ENCODE peak calls at places on chromosomes 11 and 22, in ten cellular contexts. One of them, this sample, is unnamed. For H3K36me3, the result is how much of the 10 kb centered on the place peaks cover.

GRCh38 chr11:68983816-68984215 is 3.0 kb upstream of the MRGPRD start:
- DNase-seq in IMR-90: no peak
- DNase-seq in psoas muscle: no peak
- DNase-seq in mucosa of descending colon: no peak
- DNase-seq in right lobe of liver: no peak
- DNase-seq in adrenal gland: no peak
- DNase-seq in HCT116: no peak
- DNase-seq in prostate gland: no peak
- DNase-seq in cardiac muscle cell: no peak
- DNase-seq in osteoblast: no peak
- DNase-seq in this sample: no peak

GRCh38 chr11:68931911-68932310 is 28.2 kb downstream of the IGHMBP2 start:
- DNase-seq in IMR-90: no peak
- DNase-seq in psoas muscle: no peak
- DNase-seq in mucosa of descending colon: no peak
- DNase-seq in right lobe of liver: no peak
- DNase-seq in adrenal gland: no peak
- DNase-seq in HCT116: no peak
- DNase-seq in prostate gland: no peak
- DNase-seq in cardiac muscle cell: no peak
- DNase-seq in osteoblast: no peak
- DNase-seq in this sample: no peak

GRCh38 chr11:83617671-83618070 is 331.5 kb upstream of the CCDC90B start:
- DNase-seq in IMR-90: no peak
- DNase-seq in psoas muscle: no peak
- DNase-seq in mucosa of descending colon: no peak
- DNase-seq in right lobe of liver: no peak
- DNase-seq in adrenal gland: no peak
- DNase-seq in HCT116: no peak
- DNase-seq in prostate gland: no peak
- DNase-seq in cardiac muscle cell: no peak
- DNase-seq in osteoblast: no peak
- DNase-seq in this sample: no peak

GRCh38 chr11:57349491-57350274 is 11.5 kb downstream of the P2RX3 start:
- DNase-seq in IMR-90: peak
- DNase-seq in psoas muscle: peak
- DNase-seq in mucosa of descending colon: peak
- DNase-seq in right lobe of liver: peak
- DNase-seq in adrenal gland: peak
- DNase-seq in HCT116: peak
- DNase-seq in prostate gland: peak
- DNase-seq in cardiac muscle cell: peak
- DNase-seq in osteoblast: peak
- DNase-seq in this sample: peak

GRCh38 chr11:64000026-64000739 is 13.9 kb downstream of the OTUB1 start:
- DNase-seq in IMR-90: peak
- DNase-seq in psoas muscle: peak
- DNase-seq in mucosa of descending colon: peak
- DNase-seq in right lobe of liver: peak
- DNase-seq in adrenal gland: peak
- DNase-seq in HCT116: no peak
- DNase-seq in prostate gland: peak
- DNase-seq in cardiac muscle cell: peak
- DNase-seq in osteoblast: peak
- DNase-seq in this sample: peak

GRCh38 chr11:109112748-109113378 is 309.1 kb upstream of the C11orf87 start:
- DNase-seq in IMR-90: no peak
- DNase-seq in psoas muscle: no peak
- DNase-seq in mucosa of descending colon: no peak
- DNase-seq in right lobe of liver: no peak
- DNase-seq in adrenal gland: no peak
- DNase-seq in HCT116: no peak
- DNase-seq in prostate gland: no peak
- DNase-seq in cardiac muscle cell: peak
- DNase-seq in osteoblast: no peak
- DNase-seq in this sample: no peak

GRCh38 chr22:45571089-45571488 is 68.4 kb downstream of the FBLN1 start:
- DNase-seq in IMR-90: no peak
- DNase-seq in psoas muscle: no peak
- DNase-seq in mucosa of descending colon: no peak
- DNase-seq in right lobe of liver: no peak
- DNase-seq in adrenal gland: no peak
- DNase-seq in HCT116: no peak
- DNase-seq in prostate gland: no peak
- DNase-seq in cardiac muscle cell: no peak
- DNase-seq in osteoblast: peak
- DNase-seq in this sample: no peak

GRCh38 chr11:6610591-6610990 is 1.4 kb downstream of the TAF10 start:
- DNase-seq in IMR-90: no peak
- DNase-seq in psoas muscle: no peak
- DNase-seq in mucosa of descending colon: peak
- DNase-seq in right lobe of liver: peak
- DNase-seq in adrenal gland: peak
- DNase-seq in HCT116: no peak
- DNase-seq in prostate gland: no peak
- DNase-seq in cardiac muscle cell: no peak
- DNase-seq in osteoblast: no peak
- DNase-seq in this sample: peak

GRCh38 chr11:111983187-111983986 is 41.8 kb upstream of the DLAT start:
- DNase-seq in IMR-90: peak
- DNase-seq in psoas muscle: no peak
- DNase-seq in mucosa of descending colon: peak
- DNase-seq in right lobe of liver: peak
- DNase-seq in adrenal gland: no peak
- DNase-seq in HCT116: no peak
- DNase-seq in prostate gland: peak
- DNase-seq in cardiac muscle cell: peak
- DNase-seq in osteoblast: no peak
- DNase-seq in this sample: peak

GRCh38 chr22:36644333-36644757 is 59.2 kb downstream of the CACNG2 start:
- DNase-seq in IMR-90: peak
- DNase-seq in psoas muscle: no peak
- DNase-seq in mucosa of descending colon: no peak
- DNase-seq in right lobe of liver: no peak
- DNase-seq in adrenal gland: peak
- DNase-seq in HCT116: peak
- DNase-seq in prostate gland: peak
- DNase-seq in cardiac muscle cell: peak
- DNase-seq in osteoblast: peak
- DNase-seq in this sample: no peak

GRCh38 chr22:19607198-19608113 is 83.2 kb upstream of the CLDN5 start:
- DNase-seq in IMR-90: peak
- DNase-seq in psoas muscle: peak
- DNase-seq in mucosa of descending colon: no peak
- DNase-seq in right lobe of liver: peak
- DNase-seq in adrenal gland: no peak
- DNase-seq in HCT116: no peak
- DNase-seq in prostate gland: peak
- DNase-seq in cardiac muscle cell: no peak
- DNase-seq in osteoblast: no peak
- DNase-seq in this sample: no peak

GRCh38 chr22:32745996-32746322 is 55.5 kb upstream of the TIMP3 start:
- DNase-seq in IMR-90: no peak
- DNase-seq in psoas muscle: no peak
- DNase-seq in mucosa of descending colon: no peak
- DNase-seq in right lobe of liver: no peak
- DNase-seq in adrenal gland: no peak
- DNase-seq in HCT116: no peak
- DNase-seq in prostate gland: no peak
- DNase-seq in cardiac muscle cell: no peak
- DNase-seq in osteoblast: no peak
- DNase-seq in this sample: no peak

GRCh38 chr11:109940816-109941215 is 152.4 kb upstream of the ZC3H12C start:
- DNase-seq in IMR-90: peak
- DNase-seq in psoas muscle: no peak
- DNase-seq in mucosa of descending colon: no peak
- DNase-seq in right lobe of liver: no peak
- DNase-seq in adrenal gland: no peak
- DNase-seq in HCT116: peak
- DNase-seq in prostate gland: no peak
- DNase-seq in cardiac muscle cell: no peak
- DNase-seq in osteoblast: no peak
- DNase-seq in this sample: no peak

GRCh38 chr11:61602775-61603569 is 22.1 kb upstream of the SYT7 start:
- DNase-seq in IMR-90: peak
- DNase-seq in psoas muscle: peak
- DNase-seq in mucosa of descending colon: peak
- DNase-seq in right lobe of liver: no peak
- DNase-seq in adrenal gland: no peak
- DNase-seq in HCT116: peak
- DNase-seq in prostate gland: no peak
- DNase-seq in cardiac muscle cell: no peak
- DNase-seq in osteoblast: peak
- DNase-seq in this sample: peak

GRCh38 chr11:92861641-92862040 is 107.8 kb upstream of the MTNR1B start:
- DNase-seq in IMR-90: no peak
- DNase-seq in psoas muscle: no peak
- DNase-seq in mucosa of descending colon: no peak
- DNase-seq in right lobe of liver: no peak
- DNase-seq in adrenal gland: no peak
- DNase-seq in HCT116: no peak
- DNase-seq in prostate gland: no peak
- DNase-seq in cardiac muscle cell: no peak
- DNase-seq in osteoblast: no peak
- DNase-seq in this sample: no peak
- TF ChIP-seq CTCF in IMR-90: no peak
- TF ChIP-seq CTCF in psoas muscle: no peak
- TF ChIP-seq CTCF in mucosa of descending colon: no peak
- TF ChIP-seq CTCF in right lobe of liver: no peak
- TF ChIP-seq CTCF in adrenal gland: no peak
- TF ChIP-seq CTCF in HCT116: peak
- TF ChIP-seq CTCF in prostate gland: no peak
- TF ChIP-seq CTCF in cardiac muscle cell: no peak
- TF ChIP-seq CTCF in osteoblast: no peak
- TF ChIP-seq CTCF in this sample: no peak

GRCh38 chr22:49799431-49800075 is 28.1 kb downstream of the BRD1 start:
- DNase-seq in IMR-90: no peak
- DNase-seq in psoas muscle: no peak
- DNase-seq in mucosa of descending colon: no peak
- DNase-seq in right lobe of liver: peak
- DNase-seq in adrenal gland: no peak
- DNase-seq in HCT116: no peak
- DNase-seq in prostate gland: no peak
- DNase-seq in cardiac muscle cell: no peak
- DNase-seq in osteoblast: no peak
- DNase-seq in this sample: peak
- H3K36me3 ChIP-seq in IMR-90: half or more
- H3K36me3 ChIP-seq in psoas muscle: under half
- H3K36me3 ChIP-seq in mucosa of descending colon: under half
- H3K36me3 ChIP-seq in right lobe of liver: under half
- H3K36me3 ChIP-seq in adrenal gland: half or more
- H3K36me3 ChIP-seq in HCT116: under half
- H3K36me3 ChIP-seq in prostate gland: under half
- H3K36me3 ChIP-seq in cardiac muscle cell: under half
- H3K36me3 ChIP-seq in osteoblast: half or more
- H3K36me3 ChIP-seq in this sample: under half

GRCh38 chr11:26198697-26199096 is 133.2 kb upstream of the ANO3 start:
- DNase-seq in IMR-90: no peak
- DNase-seq in psoas muscle: no peak
- DNase-seq in mucosa of descending colon: no peak
- DNase-seq in right lobe of liver: no peak
- DNase-seq in adrenal gland: no peak
- DNase-seq in HCT116: no peak
- DNase-seq in prostate gland: no peak
- DNase-seq in cardiac muscle cell: no peak
- DNase-seq in osteoblast: no peak
- DNase-seq in this sample: no peak
- TF ChIP-seq CTCF in IMR-90: no peak
- TF ChIP-seq CTCF in psoas muscle: no peak
- TF ChIP-seq CTCF in mucosa of descending colon: no peak
- TF ChIP-seq CTCF in right lobe of liver: no peak
- TF ChIP-seq CTCF in adrenal gland: no peak
- TF ChIP-seq CTCF in HCT116: no peak
- TF ChIP-seq CTCF in prostate gland: no peak
- TF ChIP-seq CTCF in cardiac muscle cell: no peak
- TF ChIP-seq CTCF in osteoblast: no peak
- TF ChIP-seq CTCF in this sample: no peak

GRCh38 chr11:119077839-119078238 is 6.8 kb upstream of the HMBS start:
- DNase-seq in IMR-90: no peak
- DNase-seq in psoas muscle: no peak
- DNase-seq in mucosa of descending colon: no peak
- DNase-seq in right lobe of liver: no peak
- DNase-seq in adrenal gland: no peak
- DNase-seq in HCT116: no peak
- DNase-seq in prostate gland: no peak
- DNase-seq in cardiac muscle cell: no peak
- DNase-seq in osteoblast: peak
- DNase-seq in this sample: no peak
- H3K36me3 ChIP-seq in IMR-90: half or more
- H3K36me3 ChIP-seq in psoas muscle: under half
- H3K36me3 ChIP-seq in mucosa of descending colon: under half
- H3K36me3 ChIP-seq in right lobe of liver: under half
- H3K36me3 ChIP-seq in adrenal gland: half or more
- H3K36me3 ChIP-seq in HCT116: under half
- H3K36me3 ChIP-seq in prostate gland: under half
- H3K36me3 ChIP-seq in cardiac muscle cell: half or more
- H3K36me3 ChIP-seq in osteoblast: half or more
- H3K36me3 ChIP-seq in this sample: half or more

DNA sequence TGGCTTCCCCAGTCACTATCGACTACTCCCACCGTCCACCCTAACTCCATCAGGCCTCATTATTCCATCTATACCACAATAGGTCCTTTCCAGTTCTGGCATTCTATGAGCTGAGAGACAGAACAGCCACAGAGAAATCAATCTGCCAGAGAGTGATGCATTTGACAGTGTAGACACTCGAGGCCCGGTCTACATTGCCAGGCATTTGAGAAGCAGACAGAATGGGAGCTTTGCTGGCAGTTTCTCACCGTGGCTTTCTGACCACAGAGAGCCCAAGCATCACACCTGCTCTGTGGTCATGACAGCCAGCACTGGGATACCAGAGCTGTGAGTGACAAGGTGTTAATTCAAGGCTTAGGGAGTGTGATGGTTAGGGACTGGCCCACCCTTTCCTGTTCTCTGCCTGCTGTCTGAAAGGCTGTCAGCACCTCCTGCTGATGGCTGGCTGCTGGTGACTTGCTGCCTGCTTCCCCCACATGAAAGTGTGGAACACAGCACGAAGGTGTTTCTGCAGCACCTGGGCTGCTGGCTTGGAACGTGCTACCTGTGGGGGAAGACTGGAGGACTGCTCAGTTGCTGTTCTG is 137.8 kb downstream of the KIRREL3 start:
- DNase-seq in IMR-90: no peak
- DNase-seq in psoas muscle: no peak
- DNase-seq in mucosa of descending colon: no peak
- DNase-seq in right lobe of liver: no peak
- DNase-seq in adrenal gland: no peak
- DNase-seq in HCT116: no peak
- DNase-seq in prostate gland: no peak
- DNase-seq in cardiac muscle cell: peak
- DNase-seq in osteoblast: no peak
- DNase-seq in this sample: no peak
- TF ChIP-seq CTCF in IMR-90: no peak
- TF ChIP-seq CTCF in psoas muscle: no peak
- TF ChIP-seq CTCF in mucosa of descending colon: no peak
- TF ChIP-seq CTCF in right lobe of liver: no peak
- TF ChIP-seq CTCF in adrenal gland: no peak
- TF ChIP-seq CTCF in HCT116: no peak
- TF ChIP-seq CTCF in prostate gland: no peak
- TF ChIP-seq CTCF in cardiac muscle cell: no peak
- TF ChIP-seq CTCF in osteoblast: no peak
- TF ChIP-seq CTCF in this sample: no peak

GRCh38 chr11:66559141-66559861 is 9.1 kb downstream of the CTSF start:
- DNase-seq in IMR-90: no peak
- DNase-seq in psoas muscle: peak
- DNase-seq in mucosa of descending colon: no peak
- DNase-seq in right lobe of liver: no peak
- DNase-seq in adrenal gland: no peak
- DNase-seq in HCT116: no peak
- DNase-seq in prostate gland: no peak
- DNase-seq in cardiac muscle cell: no peak
- DNase-seq in osteoblast: peak
- DNase-seq in this sample: peak
- H3K36me3 ChIP-seq in IMR-90: under half
- H3K36me3 ChIP-seq in psoas muscle: under half
- H3K36me3 ChIP-seq in mucosa of descending colon: under half
- H3K36me3 ChIP-seq in right lobe of liver: under half
- H3K36me3 ChIP-seq in adrenal gland: under half
- H3K36me3 ChIP-seq in HCT116: under half
- H3K36me3 ChIP-seq in prostate gland: under half
- H3K36me3 ChIP-seq in cardiac muscle cell: under half
- H3K36me3 ChIP-seq in osteoblast: under half
- H3K36me3 ChIP-seq in this sample: under half

This sample was measured in left lung.